ENCODE peak calls at places on chromosomes 1 and 21, in four cellular contexts. One of them, this sample, is unnamed.

GRCh38 chr1:35460796-35461195 is 96.4 kb downstream of the KIAA0319L start:
- DNase-seq in suprapubic skin: no peak
- DNase-seq in SJSA1: no peak
- DNase-seq in uterus: no peak
- DNase-seq in this sample: no peak

GRCh38 chr21:41374867-41375533 is 13.2 kb downstream of the MX2 start:
- DNase-seq in suprapubic skin: no peak
- DNase-seq in SJSA1: no peak
- DNase-seq in uterus: no peak
- DNase-seq in this sample: no peak

GRCh38 chr1:168709896-168710305 is 19.1 kb downstream of the DPT start:
- DNase-seq in suprapubic skin: no peak
- DNase-seq in SJSA1: peak; percentile 58
- DNase-seq in uterus: no peak
- DNase-seq in this sample: no peak

GRCh38 chr1:208298593-208299233 is 54.5 kb upstream of the PLXNA2 start:
- DNase-seq in suprapubic skin: no peak
- DNase-seq in SJSA1: no peak
- DNase-seq in uterus: no peak
- DNase-seq in this sample: peak; percentile 13

GRCh38 chr1:209335090-209335692 is 248.3 kb upstream of the CAMK1G start:
- DNase-seq in suprapubic skin: no peak
- DNase-seq in SJSA1: no peak
- DNase-seq in uterus: no peak
- DNase-seq in this sample: no peak

GRCh38 chr1:109482796-109483638 is 688 bp upstream of the ATXN7L2 start:
- DNase-seq in suprapubic skin: no peak
- DNase-seq in SJSA1: no peak
- DNase-seq in uterus: peak; percentile 58
- DNase-seq in this sample: peak; percentile 32

GRCh38 chr21:46639489-46640386 is 4.3 kb downstream of the PRMT2 start:
- DNase-seq in suprapubic skin: no peak
- DNase-seq in SJSA1: no peak
- DNase-seq in uterus: no peak
- DNase-seq in this sample: no peak

GRCh38 chr1:196464545-196464944 is 143.7 kb downstream of the KCNT2 start:
- DNase-seq in suprapubic skin: no peak
- DNase-seq in SJSA1: no peak
- DNase-seq in uterus: no peak
- DNase-seq in this sample: no peak

GRCh38 chr1:218347713-218348627 is 2.8 kb downstream of the TGFB2 start:
- DNase-seq in suprapubic skin: no peak
- DNase-seq in SJSA1: no peak
- DNase-seq in uterus: no peak
- DNase-seq in this sample: no peak

GRCh38 chr21:39669976-39670671 is 57.4 kb downstream of the B3GALT5 start:
- DNase-seq in suprapubic skin: no peak
- DNase-seq in SJSA1: peak; percentile 16
- DNase-seq in uterus: no peak
- DNase-seq in this sample: no peak

GRCh38 chr21:29940993-29941392 is 1.2 kb upstream of the GRIK1 start:
- DNase-seq in suprapubic skin: no peak
- DNase-seq in SJSA1: no peak
- DNase-seq in uterus: no peak
- DNase-seq in this sample: no peak

GRCh38 chr21:34545079-34545884 is 33.3 kb upstream of the KCNE1 start:
- DNase-seq in suprapubic skin: no peak
- DNase-seq in SJSA1: peak; percentile 91
- DNase-seq in uterus: no peak
- DNase-seq in this sample: no peak

GRCh38 chr1:44422161-44422560 is 17.1 kb downstream of the RNF220 start:
- DNase-seq in suprapubic skin: no peak
- DNase-seq in SJSA1: no peak
- DNase-seq in uterus: no peak
- DNase-seq in this sample: peak; percentile 25

GRCh38 chr1:61951731-61952585 is 209.7 kb downstream of the PATJ start:
- DNase-seq in suprapubic skin: no peak
- DNase-seq in SJSA1: peak; percentile 72
- DNase-seq in uterus: no peak
- DNase-seq in this sample: peak; percentile 38

GRCh38 chr1:76862447-76862846 is 4.8 kb upstream of the ST6GALNAC5 start:
- DNase-seq in suprapubic skin: no peak
- DNase-seq in SJSA1: no peak
- DNase-seq in uterus: no peak
- DNase-seq in this sample: no peak

GRCh38 chr1:213274140-213274539 is 223.1 kb downstream of the RPS6KC1 start:
- DNase-seq in suprapubic skin: no peak
- DNase-seq in SJSA1: no peak
- DNase-seq in uterus: no peak
- DNase-seq in this sample: no peak

GRCh38 chr1:230820568-230820967 is 47.8 kb downstream of the C1orf198 start:
- DNase-seq in suprapubic skin: no peak
- DNase-seq in SJSA1: peak; percentile 18
- DNase-seq in uterus: no peak
- DNase-seq in this sample: no peak
- H3K4me1 ChIP-seq in suprapubic skin: peaks cover 34% of the 10 kb centered on the region
- H3K4me1 ChIP-seq in SJSA1: peaks cover 12% of the 10 kb centered on the region
- H3K4me1 ChIP-seq in uterus: peaks cover 7% of the 10 kb centered on the region
- H3K4me1 ChIP-seq in this sample: peaks cover 25% of the 10 kb centered on the region

DNA sequence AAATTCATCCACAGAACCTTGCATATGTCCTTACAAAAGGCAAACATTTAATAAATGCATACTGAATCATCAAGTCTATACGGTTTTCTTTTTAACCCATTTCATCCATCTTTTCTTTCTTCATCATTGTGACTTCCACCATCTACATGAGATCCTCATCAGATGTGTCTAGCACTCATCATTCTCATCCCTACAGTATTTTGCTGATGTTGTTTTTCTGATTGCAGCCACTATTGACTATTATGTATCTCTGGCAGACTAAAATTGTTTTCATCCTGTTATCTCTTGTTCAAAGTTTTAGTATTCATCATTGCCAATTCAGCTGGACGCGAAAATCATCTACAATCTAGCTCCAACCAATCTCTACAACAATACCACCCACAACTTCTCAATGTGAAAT is 5.9 kb downstream of the LRIF1 start:
- DNase-seq in suprapubic skin: no peak
- DNase-seq in SJSA1: no peak
- DNase-seq in uterus: no peak
- DNase-seq in this sample: no peak
- H3K4me1 ChIP-seq in suprapubic skin: peaks cover 2% of the 10 kb centered on the region
- H3K4me1 ChIP-seq in SJSA1: no peaks in the 10 kb centered on the region
- H3K4me1 ChIP-seq in uterus: no peaks in the 10 kb centered on the region
- H3K4me1 ChIP-seq in this sample: peaks cover 8% of the 10 kb centered on the region

GRCh38 chr1:174273766-174274165 is 114.4 kb downstream of the RABGAP1L start:
- DNase-seq in suprapubic skin: no peak
- DNase-seq in SJSA1: no peak
- DNase-seq in uterus: no peak
- DNase-seq in this sample: no peak
- H3K4me1 ChIP-seq in suprapubic skin: no peaks in the 10 kb centered on the region
- H3K4me1 ChIP-seq in SJSA1: no peaks in the 10 kb centered on the region
- H3K4me1 ChIP-seq in uterus: no peaks in the 10 kb centered on the region
- H3K4me1 ChIP-seq in this sample: peaks cover 5% of the 10 kb centered on the region

DNA sequence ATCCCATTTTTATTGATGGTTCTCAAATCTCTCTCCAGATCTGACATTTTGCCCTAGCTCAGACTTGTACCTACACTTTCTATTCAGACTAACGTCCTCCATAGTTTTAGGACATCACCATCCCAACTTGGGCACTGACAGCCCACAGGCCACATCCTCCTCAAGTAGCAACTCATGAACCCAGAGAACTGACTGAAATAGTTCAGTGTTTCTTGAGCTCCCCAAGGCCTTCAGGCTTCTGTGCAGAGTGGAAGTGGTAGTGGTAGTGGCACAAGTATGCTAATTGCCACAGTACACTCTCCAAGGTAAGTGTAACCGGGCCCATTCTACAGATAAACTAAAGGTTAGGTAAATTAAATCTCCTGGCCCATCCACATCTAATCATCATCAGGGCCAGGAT is 112.6 kb downstream of the SLC45A1 start:
- DNase-seq in suprapubic skin: no peak
- DNase-seq in SJSA1: no peak
- DNase-seq in uterus: no peak
- DNase-seq in this sample: no peak
- H3K4me1 ChIP-seq in suprapubic skin: peaks cover 10% of the 10 kb centered on the region
- H3K4me1 ChIP-seq in SJSA1: no peaks in the 10 kb centered on the region
- H3K4me1 ChIP-seq in uterus: peaks cover 4% of the 10 kb centered on the region
- H3K4me1 ChIP-seq in this sample: peaks cover 32% of the 10 kb centered on the region